ENCODE peak calls at places on chromosomes 2 and 18, in four cellular contexts. One of them, this sample, is unnamed.

GRCh38 chr2:24343225-24343882 is 17.0 kb downstream of the ITSN2 start:
- DNase-seq in G401: no peak
- DNase-seq in substantia nigra: no peak
- DNase-seq in HTR-8/SVneo: no peak
- DNase-seq in this sample: no peak

GRCh38 chr2:14285812-14286211 is 346.7 kb upstream of the LRATD1 start:
- DNase-seq in HTR-8/SVneo: no peak
- DNase-seq in G401: no peak
- DNase-seq in substantia nigra: no peak
- DNase-seq in this sample: no peak

GRCh38 chr2:36663851-36664715 is 32.4 kb upstream of the VIT start:
- DNase-seq in HTR-8/SVneo: peak
- DNase-seq in G401: peak
- DNase-seq in substantia nigra: no peak
- DNase-seq in this sample: peak

GRCh38 chr2:85945576-85945975 is 56.8 kb upstream of the ST3GAL5 start:
- DNase-seq in G401: peak
- DNase-seq in substantia nigra: no peak
- DNase-seq in HTR-8/SVneo: no peak
- DNase-seq in this sample: peak

GRCh38 chr2:105385703-105386540 is 12.9 kb downstream of the FHL2 start:
- DNase-seq in HTR-8/SVneo: no peak
- DNase-seq in substantia nigra: no peak
- DNase-seq in G401: no peak
- DNase-seq in this sample: no peak

GRCh38 chr2:37648316-37649011 is 23.0 kb downstream of the CDC42EP3 start:
- DNase-seq in G401: no peak
- DNase-seq in substantia nigra: no peak
- DNase-seq in HTR-8/SVneo: no peak
- DNase-seq in this sample: no peak

GRCh38 chr2:48525269-48525943 is 4.5 kb upstream of the STON1 start:
- DNase-seq in G401: no peak
- DNase-seq in HTR-8/SVneo: no peak
- DNase-seq in substantia nigra: no peak
- DNase-seq in this sample: no peak

GRCh38 chr2:101697794-101698418 is 399 bp downstream of the MAP4K4 start:
- DNase-seq in G401: peak
- DNase-seq in HTR-8/SVneo: no peak
- DNase-seq in substantia nigra: no peak
- DNase-seq in this sample: peak

GRCh38 chr2:216057688-216058193 is 23.9 kb downstream of the PECR start:
- DNase-seq in HTR-8/SVneo: no peak
- DNase-seq in G401: no peak
- DNase-seq in substantia nigra: no peak
- DNase-seq in this sample: no peak

GRCh38 chr2:190301032-190301431 is 18.6 kb downstream of the HIBCH start:
- DNase-seq in G401: no peak
- DNase-seq in HTR-8/SVneo: no peak
- DNase-seq in substantia nigra: no peak
- DNase-seq in this sample: no peak

GRCh38 chr2:110153416-110153815 is 37.8 kb upstream of the MALL start:
- DNase-seq in HTR-8/SVneo: no peak
- DNase-seq in G401: no peak
- DNase-seq in substantia nigra: no peak
- DNase-seq in this sample: no peak

GRCh38 chr2:108364676-108365297 is 13.0 kb upstream of the SULT1C4 start:
- DNase-seq in substantia nigra: no peak
- DNase-seq in G401: no peak
- DNase-seq in HTR-8/SVneo: no peak
- DNase-seq in this sample: no peak

GRCh38 chr2:85585781-85586105 is 1.5 kb downstream of the VAMP5 start:
- DNase-seq in substantia nigra: no peak
- DNase-seq in G401: no peak
- DNase-seq in HTR-8/SVneo: peak
- DNase-seq in this sample: no peak

GRCh38 chr2:234556848-234557573 is 60.1 kb upstream of the ARL4C start:
- DNase-seq in G401: no peak
- DNase-seq in HTR-8/SVneo: no peak
- DNase-seq in substantia nigra: no peak
- DNase-seq in this sample: no peak

GRCh38 chr2:208608436-208608835 is 201.8 kb downstream of the PTH2R start:
- DNase-seq in G401: no peak
- DNase-seq in HTR-8/SVneo: no peak
- DNase-seq in substantia nigra: no peak
- DNase-seq in this sample: no peak

GRCh38 chr18:25231327-25231691 is 120.7 kb downstream of the ZNF521 start:
- DNase-seq in G401: peak
- DNase-seq in substantia nigra: no peak
- DNase-seq in HTR-8/SVneo: no peak
- DNase-seq in this sample: peak

GRCh38 chr2:112153179-112153490 is 14.9 kb downstream of the FBLN7 start:
- DNase-seq in G401: no peak
- DNase-seq in HTR-8/SVneo: no peak
- DNase-seq in substantia nigra: no peak
- DNase-seq in this sample: no peak

GRCh38 chr2:61898810-61899209 is 6.7 kb upstream of the COMMD1 start:
- DNase-seq in HTR-8/SVneo: peak
- DNase-seq in substantia nigra: no peak
- DNase-seq in G401: no peak
- DNase-seq in this sample: no peak

GRCh38 chr18:45522371-45522770 is 92.9 kb upstream of the SLC14A2 start:
- DNase-seq in G401: no peak
- DNase-seq in HTR-8/SVneo: no peak
- DNase-seq in substantia nigra: no peak
- DNase-seq in this sample: no peak

This sample was measured in cerebellum.